ENCODE peak calls at places on chromosomes 4 and X, in four cellular contexts. P is IMR-90, A is astrocyte, T is OCI-LY7. B is an unnamed sample.

GRCh38 chr4:5760246-5760645 is 49.2 kb downstream of the EVC start:
- DNase-seq in T (no peak), A (no peak), P (no peak), B (no peak)

GRCh38 chrX:15645266-15645665 is 19.3 kb downstream of the CLTRN start:
- DNase-seq in A (no peak), T (no peak), P (no peak), B (no peak)

GRCh38 chrX:43317378-43317777 is 338.7 kb upstream of the MAOA start:
- DNase-seq in P (no peak), A (no peak), T (no peak), B (no peak)

GRCh38 chrX:103628386-103629290 is at the start of gene TCEAL1:
- DNase-seq in P (peak), T (peak), A (peak), B (no peak)

GRCh38 chr4:105283501-105283900 is 136.8 kb downstream of the TET2 start:
- DNase-seq in P (peak), T (no peak), A (peak), B (peak)

GRCh38 chrX:141814213-141814857 is 23.8 kb upstream of the MAGEC3 start:
- DNase-seq in A (no peak), T (no peak), P (no peak), B (no peak)

GRCh38 chr4:169159614-169160013 is 111.1 kb downstream of the SH3RF1 start:
- DNase-seq in P (peak), T (no peak), A (peak), B (peak)

GRCh38 chr4:54230479-54231418 is 1.7 kb downstream of the PDGFRA start:
- DNase-seq in P (no peak), T (no peak), A (peak), B (no peak)

GRCh38 chr4:138405934-138406567 is 163.9 kb upstream of the SLC7A11 start:
- DNase-seq in T (no peak), A (peak), P (peak), B (peak)

GRCh38 chr4:8152090-8152864 is 6.3 kb downstream of the ABLIM2 start:
- DNase-seq in A (no peak), T (no peak), P (no peak), B (no peak)

GRCh38 chrX:45801554-45801953 is 600.9 kb upstream of the DIPK2B start:
- DNase-seq in P (peak), A (no peak), T (peak), B (no peak)

GRCh38 chr4:167544391-167544790 is 310.1 kb upstream of the SPOCK3 start:
- DNase-seq in P (no peak), T (no peak), A (peak), B (no peak)

GRCh38 chr4:26000274-26000950 is 86.4 kb downstream of the SMIM20 start:
- DNase-seq in T (no peak), P (peak), A (peak), B (no peak)

GRCh38 chrX:7233632-7234406 is 85.9 kb upstream of the PUDP start:
- DNase-seq in P (no peak), T (no peak), A (no peak), B (peak)

GRCh38 chr4:177791188-177791587 is 349.0 kb upstream of the AGA start:
- DNase-seq in A (no peak), T (no peak), P (no peak), B (no peak)

GRCh38 chr4:185773419-185773818 is 38.6 kb downstream of the SORBS2 start:
- DNase-seq in T (no peak), P (no peak), A (no peak), B (no peak)

GRCh38 chr4:147985376-147985775 is 253.5 kb downstream of the ARHGAP10 start:
- DNase-seq in P (no peak), A (no peak), T (no peak), B (no peak)

DNA sequence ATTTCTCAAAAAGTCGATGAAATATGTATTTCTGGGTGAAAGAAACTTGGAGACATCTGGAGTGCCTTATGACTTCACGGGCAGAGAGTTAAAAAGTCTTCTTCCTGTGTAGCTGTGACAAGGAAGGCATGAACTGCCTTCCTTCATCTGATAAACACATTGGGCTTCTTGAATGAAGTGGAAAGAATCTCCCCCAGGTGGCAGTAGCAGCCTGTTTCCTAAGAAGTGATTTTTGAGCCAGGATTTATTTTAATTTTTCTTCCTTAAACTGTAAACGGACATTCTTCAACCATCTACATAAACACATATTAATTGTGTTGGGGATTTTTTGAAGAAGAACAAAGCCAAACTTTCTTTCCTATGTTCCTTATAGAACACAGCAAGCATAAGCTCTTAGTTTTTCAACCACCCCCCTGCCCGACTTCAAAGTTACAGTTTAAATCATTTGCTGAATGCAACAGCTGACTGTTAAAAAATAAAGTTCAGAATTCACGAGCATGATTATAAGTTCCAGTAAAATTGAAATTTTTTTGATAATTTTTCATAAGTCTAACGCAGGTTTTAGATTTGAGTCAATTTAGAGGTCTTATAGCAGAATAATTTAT is 980 bp upstream of the GIMD1 start:
- DNase-seq in P (peak), T (peak), A (peak), B (peak)
- TF ChIP-seq CTCF in P (peak), T (peak), A (peak), B (peak)

GRCh38 chr4:56112377-56112776 is 163.6 kb downstream of the CEP135 start:
- DNase-seq in T (no peak), A (no peak), P (no peak), B (no peak)
- TF ChIP-seq CTCF in T (peak), A (no peak), P (no peak), B (no peak)

DNA sequence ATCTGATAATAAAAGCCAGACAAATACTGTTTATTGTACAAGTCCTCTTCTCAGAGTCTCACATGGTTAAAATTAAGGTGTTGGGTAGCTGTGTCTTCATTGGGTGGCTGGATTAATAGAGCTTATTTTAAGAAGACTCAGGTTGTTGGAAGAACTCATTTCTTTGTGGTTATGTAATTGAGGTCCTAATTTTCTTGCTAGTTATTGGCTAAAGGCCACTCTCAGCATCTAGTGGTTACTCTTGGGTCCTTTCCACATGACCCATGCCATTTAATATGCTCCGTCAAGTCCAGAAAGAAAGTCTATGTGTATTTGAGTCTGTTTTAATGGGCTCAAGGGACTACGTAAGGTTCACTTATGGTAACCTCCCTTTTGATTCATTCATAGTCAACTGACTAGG is 1668.6 kb upstream of the AGA start:
- DNase-seq in P (no peak), A (peak), T (no peak), B (no peak)
- TF ChIP-seq CTCF in P (no peak), A (no peak), T (no peak), B (no peak)

GRCh38 chr4:41172772-41173171 is 41.6 kb downstream of the APBB2 start:
- DNase-seq in A (no peak), P (no peak), T (peak), B (no peak)

GRCh38 chr4:41161355-41161754 is 53.0 kb downstream of the APBB2 start:
- DNase-seq in T (no peak), A (no peak), P (no peak), B (no peak)

GRCh38 chr4:41164405-41164804 is 49.9 kb downstream of the APBB2 start:
- DNase-seq in P (no peak), T (no peak), A (no peak), B (no peak)

GRCh38 chr4:41169256-41169655 is 45.1 kb downstream of the APBB2 start:
- DNase-seq in A (no peak), T (no peak), P (no peak), B (no peak)

DNA sequence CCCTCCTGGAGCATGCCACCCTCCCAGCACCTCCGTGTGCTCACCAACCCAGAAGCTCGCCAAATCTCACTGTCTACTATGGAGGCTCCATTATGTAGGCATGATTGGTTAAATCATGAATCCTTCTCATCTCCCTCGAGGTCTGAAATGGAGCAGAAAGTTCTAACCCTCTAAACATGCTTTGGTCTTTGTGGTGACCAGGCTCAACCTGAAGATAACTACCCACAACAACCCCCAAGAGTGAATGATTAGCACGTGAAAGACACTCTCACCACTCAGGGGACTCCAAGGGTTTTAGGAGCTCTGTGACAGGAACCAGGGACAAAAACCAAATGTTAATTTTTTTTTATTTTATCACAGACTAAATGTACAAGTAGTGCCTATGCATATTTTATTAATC is 47.2 kb downstream of the APBB2 start:
- DNase-seq in A (no peak), P (no peak), T (no peak), B (no peak)
- TF ChIP-seq CTCF in A (no peak), P (no peak), T (no peak), B (no peak)

B was measured in HFFc6.